ENCODE peak calls at places on chromosomes 13 and 19, in ten cellular contexts. L is GM12865, E is lower lobe of right lung, K is A673, C is AG09319, Y is epithelial cell of esophagus, N is cardiac muscle cell, I is stomach, S is fibroblast of lung, F is HL-60. W is an unnamed sample.

GRCh38 chr13:40758811-40759210 is 12.2 kb downstream of the MRPS31 start:
- DNase-seq in L (peak), E (no peak), K (no peak), C (no peak), Y (no peak), N (no peak), I (no peak), S (no peak), F (no peak), W (no peak)

GRCh38 chr19:34996978-34997640 is 3.0 kb upstream of the GRAMD1A start:
- DNase-seq in L (no peak), E (peak), K (no peak), C (no peak), Y (no peak), N (peak), I (no peak), S (no peak), F (no peak), W (no peak)

GRCh38 chr19:42420055-42420544 is 7.1 kb downstream of the LIPE start:
- DNase-seq in L (peak), E (peak), K (peak), C (no peak), Y (peak), N (peak), I (peak), S (peak), F (peak), W (peak)

GRCh38 chr19:44525721-44526430 is 3.6 kb downstream of the CEACAM20 start:
- DNase-seq in L (no peak), E (no peak), K (no peak), C (no peak), Y (no peak), N (no peak), I (no peak), S (no peak), F (no peak), W (no peak)

GRCh38 chr13:48547663-48548092 is 14.8 kb upstream of the RCBTB2 start:
- DNase-seq in L (no peak), E (no peak), K (no peak), C (no peak), Y (no peak), N (no peak), I (no peak), S (no peak), F (no peak), W (no peak)

GRCh38 chr13:110291286-110291685 is 15.7 kb downstream of the COL4A1 start:
- DNase-seq in L (no peak), E (no peak), K (no peak), C (no peak), Y (no peak), N (no peak), I (no peak), S (no peak), F (no peak), W (no peak)

GRCh38 chr19:34180709-34181108 is 8.4 kb downstream of the LSM14A start:
- DNase-seq in L (no peak), E (no peak), K (no peak), C (no peak), Y (no peak), N (no peak), I (no peak), S (no peak), F (no peak), W (no peak)

GRCh38 chr13:109100705-109101104 is 471.3 kb downstream of the MYO16 start:
- DNase-seq in L (no peak), E (no peak), K (no peak), C (no peak), Y (peak), N (no peak), I (no peak), S (peak), F (no peak), W (no peak)

GRCh38 chr13:57632276-57633140 is 964 bp downstream of the PCDH17 start:
- DNase-seq in L (no peak), E (peak), K (no peak), C (no peak), Y (no peak), N (peak), I (no peak), S (peak), F (no peak), W (peak)

GRCh38 chr13:46179576-46180368 is 2.2 kb downstream of the LCP1 start:
- DNase-seq in L (peak), E (peak), K (no peak), C (no peak), Y (no peak), N (no peak), I (peak), S (no peak), F (peak), W (peak)

GRCh38 chr13:98144501-98145350 is 1.8 kb downstream of the FARP1 start:
- DNase-seq in L (peak), E (peak), K (peak), C (no peak), Y (peak), N (peak), I (no peak), S (peak), F (no peak), W (no peak)

GRCh38 chr19:29714371-29714952 is 599 bp downstream of the C19orf12 start:
- DNase-seq in L (peak), E (no peak), K (no peak), C (no peak), Y (no peak), N (no peak), I (no peak), S (no peak), F (no peak), W (no peak)

GRCh38 chr13:33207616-33207964 is 78.0 kb downstream of the STARD13 start:
- DNase-seq in L (peak), E (no peak), K (peak), C (peak), Y (peak), N (peak), I (no peak), S (peak), F (no peak), W (no peak)

GRCh38 chr13:53941588-53942190 is 913.1 kb downstream of the OLFM4 start:
- DNase-seq in L (no peak), E (no peak), K (no peak), C (no peak), Y (no peak), N (no peak), I (no peak), S (no peak), F (no peak), W (no peak)

GRCh38 chr19:10634881-10635463 is 9.6 kb downstream of the SLC44A2 start:
- DNase-seq in L (no peak), E (no peak), K (no peak), C (no peak), Y (no peak), N (no peak), I (no peak), S (no peak), F (no peak), W (no peak)

GRCh38 chr19:6402834-6403608 is 10.1 kb upstream of the GTF2F1 start:
- DNase-seq in L (no peak), E (no peak), K (peak), C (no peak), Y (no peak), N (peak), I (no peak), S (peak), F (no peak), W (no peak)

GRCh38 chr13:113646921-113647340 is 11.1 kb downstream of the ATP4B start:
- DNase-seq in L (no peak), E (peak), K (no peak), C (no peak), Y (no peak), N (no peak), I (peak), S (no peak), F (no peak), W (no peak)

GRCh38 chr13:40640845-40641458 is 25.5 kb downstream of the FOXO1 start:
- DNase-seq in L (no peak), E (no peak), K (no peak), C (no peak), Y (peak), N (no peak), I (no peak), S (no peak), F (peak), W (no peak)

GRCh38 chr13:109738298-109738746 is 48.1 kb downstream of the IRS2 start:
- DNase-seq in L (no peak), E (no peak), K (no peak), C (no peak), Y (peak), N (no peak), I (no peak), S (no peak), F (no peak), W (no peak)

GRCh38 chr19:50794778-50795664 is 4.8 kb downstream of the ACP4 start:
- DNase-seq in L (peak), E (no peak), K (peak), C (no peak), Y (peak), N (no peak), I (no peak), S (no peak), F (peak), W (no peak)

GRCh38 chr13:111486331-111486730 is 165.9 kb downstream of the TEX29 start:
- DNase-seq in L (no peak), E (no peak), K (no peak), C (no peak), Y (no peak), N (no peak), I (no peak), S (no peak), F (no peak), W (no peak)

GRCh38 chr13:96816261-96816660 is 178.0 kb downstream of the OXGR1 start:
- DNase-seq in L (no peak), E (no peak), K (no peak), C (no peak), Y (no peak), N (peak), I (no peak), S (no peak), F (no peak), W (no peak)

GRCh38 chr13:33745370-33746324 is 72.3 kb upstream of the RFC3 start:
- DNase-seq in L (peak), E (no peak), K (no peak), C (no peak), Y (no peak), N (no peak), I (no peak), S (no peak), F (no peak), W (no peak)

GRCh38 chr13:36919833-36920611 is at the start of gene SMAD9:
- DNase-seq in L (peak), E (peak), K (peak), C (no peak), Y (peak), N (peak), I (peak), S (peak), F (peak), W (peak)

GRCh38 chr13:33106656-33107402 is 90.6 kb downstream of the KL start:
- DNase-seq in L (peak), E (no peak), K (no peak), C (no peak), Y (no peak), N (no peak), I (no peak), S (no peak), F (no peak), W (no peak)

GRCh38 chr19:3415695-3416094 is 49.3 kb downstream of the NFIC start:
- DNase-seq in L (no peak), E (no peak), K (no peak), C (no peak), Y (no peak), N (no peak), I (no peak), S (no peak), F (no peak), W (no peak)

GRCh38 chr13:55553736-55554135 is 1587.0 kb upstream of the PRR20A start:
- DNase-seq in L (no peak), E (no peak), K (no peak), C (no peak), Y (no peak), N (no peak), I (no peak), S (no peak), F (no peak), W (no peak)

GRCh38 chr13:78601124-78601885 is 2.0 kb downstream of the POU4F1 start:
- DNase-seq in L (peak), E (no peak), K (peak), C (no peak), Y (no peak), N (peak), I (no peak), S (peak), F (peak), W (no peak)

GRCh38 chr13:111251646-111252448 is 68.6 kb upstream of the TEX29 start:
- DNase-seq in L (no peak), E (no peak), K (no peak), C (no peak), Y (peak), N (no peak), I (no peak), S (peak), F (no peak), W (no peak)

GRCh38 chr19:45424191-45425058 is 708 bp upstream of the ERCC1 start:
- DNase-seq in L (peak), E (peak), K (peak), C (peak), Y (peak), N (peak), I (peak), S (peak), F (peak), W (peak)

GRCh38 chr13:45132384-45133064 is 12.2 kb downstream of the GTF2F2 start:
- DNase-seq in L (peak), E (no peak), K (no peak), C (no peak), Y (peak), N (no peak), I (no peak), S (no peak), F (peak), W (no peak)

GRCh38 chr19:6125571-6125989 is 9.9 kb upstream of the ACSBG2 start:
- DNase-seq in L (peak), E (peak), K (peak), C (peak), Y (peak), N (peak), I (peak), S (peak), F (peak), W (peak)

GRCh38 chr13:90910240-90910639 is 437.2 kb upstream of the MIR17HG start:
- DNase-seq in L (no peak), E (no peak), K (no peak), C (no peak), Y (no peak), N (no peak), I (no peak), S (no peak), F (no peak), W (no peak)

GRCh38 chr19:48618916-48619691 is at the start of the genes RPL18 and SPHK2:
- DNase-seq in L (peak), E (peak), K (peak), C (peak), Y (peak), N (peak), I (peak), S (peak), F (peak), W (peak)
- TF ChIP-seq CTCF in L (no peak), E (no peak), K (no peak), C (no peak), Y (peak), N (no peak), I (no peak), S (no peak), F (no peak), W (no peak)

GRCh38 chr13:24506698-24507335 is 5.8 kb downstream of the PARP4 start:
- DNase-seq in L (no peak), E (no peak), K (no peak), C (no peak), Y (no peak), N (no peak), I (no peak), S (no peak), F (no peak), W (no peak)

GRCh38 chr13:24511019-24511823 is 1.4 kb downstream of the PARP4 start:
- DNase-seq in L (peak), E (no peak), K (peak), C (no peak), Y (peak), N (peak), I (peak), S (peak), F (peak), W (no peak)

GRCh38 chr13:24516919-24517318 is 4.3 kb upstream of the PARP4 start:
- DNase-seq in L (no peak), E (no peak), K (no peak), C (no peak), Y (no peak), N (no peak), I (no peak), S (no peak), F (no peak), W (no peak)

GRCh38 chr13:24511824-24512207 is 762 bp downstream of the PARP4 start:
- DNase-seq in L (no peak), E (no peak), K (no peak), C (no peak), Y (no peak), N (no peak), I (no peak), S (no peak), F (peak), W (no peak)

GRCh38 chr13:24512208-24513068 is at the start of gene PARP4:
- DNase-seq in L (peak), E (peak), K (peak), C (no peak), Y (peak), N (peak), I (peak), S (peak), F (peak), W (peak)
- TF ChIP-seq CTCF in L (no peak), E (no peak), K (no peak), C (no peak), Y (no peak), N (no peak), I (no peak), S (no peak), F (no peak), W (no peak)

GRCh38 chr13:23687614-23688013 is 117.4 kb downstream of the TNFRSF19 start:
- DNase-seq in L (no peak), E (no peak), K (no peak), C (no peak), Y (no peak), N (no peak), I (no peak), S (no peak), F (no peak), W (no peak)

GRCh38 chr13:23686948-23687347 is 116.7 kb downstream of the TNFRSF19 start:
- DNase-seq in L (no peak), E (no peak), K (no peak), C (no peak), Y (no peak), N (no peak), I (no peak), S (no peak), F (no peak), W (no peak)

GRCh38 chr13:23683084-23683483 is 112.9 kb downstream of the TNFRSF19 start:
- DNase-seq in L (no peak), E (no peak), K (no peak), C (no peak), Y (no peak), N (no peak), I (no peak), S (no peak), F (no peak), W (no peak)

GRCh38 chr13:23681253-23681652 is 111.0 kb downstream of the TNFRSF19 start:
- DNase-seq in L (no peak), E (no peak), K (no peak), C (no peak), Y (peak), N (peak), I (no peak), S (peak), F (no peak), W (no peak)

GRCh38 chr13:23684647-23685046 is 114.4 kb downstream of the TNFRSF19 start:
- DNase-seq in L (no peak), E (no peak), K (no peak), C (no peak), Y (no peak), N (no peak), I (no peak), S (no peak), F (no peak), W (no peak)
- TF ChIP-seq CTCF in L (no peak), E (no peak), K (no peak), C (no peak), Y (no peak), N (no peak), I (no peak), S (no peak), F (no peak), W (no peak)

GRCh38 chr13:79637086-79637763 is 156.3 kb downstream of the NDFIP2 start:
- DNase-seq in L (no peak), E (no peak), K (peak), C (no peak), Y (no peak), N (peak), I (peak), S (peak), F (no peak), W (peak)

GRCh38 chr13:79625517-79625916 is 144.6 kb downstream of the NDFIP2 start:
- DNase-seq in L (no peak), E (no peak), K (no peak), C (no peak), Y (no peak), N (no peak), I (no peak), S (no peak), F (no peak), W (no peak)

GRCh38 chr13:79628463-79628862 is 147.5 kb downstream of the NDFIP2 start:
- DNase-seq in L (no peak), E (no peak), K (no peak), C (no peak), Y (no peak), N (no peak), I (no peak), S (no peak), F (no peak), W (no peak)

GRCh38 chr13:79626924-79627323 is 146.0 kb downstream of the NDFIP2 start:
- DNase-seq in L (no peak), E (no peak), K (no peak), C (no peak), Y (peak), N (peak), I (no peak), S (peak), F (no peak), W (no peak)

GRCh38 chr13:79631260-79631659 is 150.3 kb downstream of the NDFIP2 start:
- DNase-seq in L (no peak), E (no peak), K (peak), C (peak), Y (peak), N (peak), I (no peak), S (peak), F (no peak), W (peak)
- TF ChIP-seq CTCF in L (no peak), E (no peak), K (peak), C (peak), Y (peak), N (peak), I (no peak), S (peak), F (no peak), W (peak)

W was measured in heart right ventricle.